ENCODE peak calls at places on chromosomes 13 and 19, in ten cellular contexts. Y is HCT116, Q is tibial nerve, N is IMR-90, X is breast epithelium, B is uterus, U is heart left ventricle, R is ovary, V is K562, J is gastrocnemius medialis. A is an unnamed sample.

GRCh38 chr19:53942001-53942786 is 20.5 kb upstream of the CACNG8 start:
- DNase-seq in Y (no peak), Q (no peak), N (no peak), X (no peak), B (no peak), U (no peak), R (no peak), V (peak; percentile 81), J (no peak), A (no peak)

GRCh38 chr19:17835182-17836006 is 12.4 kb downstream of the JAK3 start:
- DNase-seq in Y (no peak), Q (no peak), N (no peak), X (no peak), B (no peak), U (no peak), R (no peak), V (no peak), J (no peak), A (no peak)

GRCh38 chr13:112752211-112752610 is 62.4 kb downstream of the ATP11A start:
- DNase-seq in Y (no peak), Q (no peak), N (no peak), X (no peak), B (no peak), U (no peak), R (no peak), V (no peak), J (no peak), A (no peak)

GRCh38 chr13:113151745-113152707 is 6.4 kb upstream of the PROZ start:
- DNase-seq in Y (no peak), Q (no peak), N (peak; percentile 74), X (no peak), B (no peak), U (peak; percentile 48), R (peak; percentile 46), V (no peak), J (peak; percentile 26), A (no peak)

GRCh38 chr13:97233499-97233898 is 11.4 kb downstream of the MBNL2 start:
- DNase-seq in Y (no peak), Q (no peak), N (no peak), X (no peak), B (no peak), U (no peak), R (no peak), V (no peak), J (no peak), A (no peak)

GRCh38 chr19:3283886-3284657 is 59.6 kb downstream of the CELF5 start:
- DNase-seq in Y (no peak), Q (no peak), N (no peak), X (no peak), B (no peak), U (no peak), R (no peak), V (no peak), J (no peak), A (no peak)

GRCh38 chr13:32961724-32962123 is 54.5 kb upstream of the KL start:
- DNase-seq in Y (no peak), Q (no peak), N (no peak), X (no peak), B (no peak), U (no peak), R (no peak), V (no peak), J (no peak), A (no peak)

GRCh38 chr19:29540128-29540527 is 14.3 kb downstream of the VSTM2B start:
- DNase-seq in Y (no peak), Q (no peak), N (no peak), X (no peak), B (no peak), U (no peak), R (no peak), V (no peak), J (no peak), A (peak; percentile 14)

GRCh38 chr19:39413903-39414608 is 1.6 kb downstream of the PLEKHG2 start:
- DNase-seq in Y (no peak), Q (no peak), N (peak; percentile 28), X (no peak), B (peak; percentile 51), U (no peak), R (peak; percentile 59), V (peak; percentile 50), J (no peak), A (no peak)

GRCh38 chr19:43704002-43704705 is 11.7 kb upstream of the IRGC start:
- DNase-seq in Y (no peak), Q (no peak), N (no peak), X (no peak), B (no peak), U (no peak), R (no peak), V (no peak), J (no peak), A (no peak)

GRCh38 chr13:44220948-44221347 is 152.7 kb upstream of the SERP2 start:
- DNase-seq in Y (no peak), Q (peak; percentile 53), N (no peak), X (no peak), B (no peak), U (no peak), R (no peak), V (no peak), J (peak; percentile 18), A (no peak)

GRCh38 chr13:35697281-35697680 is 220.8 kb upstream of the MAB21L1 start:
- DNase-seq in Y (no peak), Q (no peak), N (no peak), X (no peak), B (no peak), U (no peak), R (no peak), V (no peak), J (no peak), A (no peak)

GRCh38 chr19:13004273-13004672 is 9.0 kb downstream of the NFIX start:
- DNase-seq in Y (no peak), Q (no peak), N (no peak), X (no peak), B (no peak), U (no peak), R (no peak), V (no peak), J (no peak), A (no peak)

GRCh38 chr19:13001502-13002388 is 6.5 kb downstream of the NFIX start:
- DNase-seq in Y (no peak), Q (peak; percentile 78), N (no peak), X (peak; percentile 80), B (peak; percentile 90), U (peak; percentile 86), R (peak; percentile 86), V (no peak), J (peak; percentile 69), A (peak; percentile 76)

GRCh38 chr19:13002970-13003540 is 7.8 kb downstream of the NFIX start:
- DNase-seq in Y (no peak), Q (peak; percentile 6), N (no peak), X (no peak), B (no peak), U (no peak), R (no peak), V (no peak), J (no peak), A (no peak)

GRCh38 chr19:13001166-13001501 is 5.9 kb downstream of the NFIX start:
- DNase-seq in Y (no peak), Q (peak; percentile 9), N (no peak), X (no peak), B (no peak), U (no peak), R (peak; percentile 49), V (no peak), J (no peak), A (no peak)

DNA sequence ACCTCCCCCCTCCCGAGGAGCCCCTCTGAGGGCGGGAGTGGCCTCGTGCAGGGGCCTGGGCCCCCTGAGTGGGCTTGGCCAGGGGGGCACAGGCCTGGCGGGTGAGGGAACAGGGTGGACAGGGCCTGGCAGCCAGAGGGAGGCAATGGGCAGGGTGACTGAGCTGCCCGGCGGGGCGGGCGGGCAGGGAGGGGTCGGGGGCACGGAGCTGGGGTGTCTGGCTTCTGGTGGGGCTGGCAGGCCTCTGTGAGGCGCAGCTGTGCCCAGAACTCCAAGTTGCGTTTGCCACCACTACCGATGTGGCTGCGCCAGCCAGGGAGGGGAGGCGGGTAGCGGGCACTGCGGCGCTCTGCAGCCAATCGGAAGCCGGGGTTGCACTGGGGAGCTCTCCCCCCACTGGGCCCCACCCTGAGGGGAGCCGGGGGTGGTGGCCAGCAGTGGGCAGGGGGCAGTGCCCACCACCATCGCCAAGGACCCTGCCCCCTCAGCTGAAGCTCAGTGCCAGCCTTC is 7.2 kb downstream of the NFIX start:
- DNase-seq in Y (no peak), Q (no peak), N (no peak), X (no peak), B (no peak), U (peak; percentile 79), R (no peak), V (no peak), J (peak; percentile 60), A (no peak)
- H3K4me1 ChIP-seq in Y (no peaks in the 10 kb centered on the region), Q (peaks cover 91% of the 10 kb centered on the region), N (peaks cover 15% of the 10 kb centered on the region), X (peaks cover 13% of the 10 kb centered on the region), B (no peaks in the 10 kb centered on the region), U (peaks cover 72% of the 10 kb centered on the region), R (peaks cover 34% of the 10 kb centered on the region), V (no peaks in the 10 kb centered on the region), J (peaks cover 86% of the 10 kb centered on the region), A (peaks cover 27% of the 10 kb centered on the region)

DNA sequence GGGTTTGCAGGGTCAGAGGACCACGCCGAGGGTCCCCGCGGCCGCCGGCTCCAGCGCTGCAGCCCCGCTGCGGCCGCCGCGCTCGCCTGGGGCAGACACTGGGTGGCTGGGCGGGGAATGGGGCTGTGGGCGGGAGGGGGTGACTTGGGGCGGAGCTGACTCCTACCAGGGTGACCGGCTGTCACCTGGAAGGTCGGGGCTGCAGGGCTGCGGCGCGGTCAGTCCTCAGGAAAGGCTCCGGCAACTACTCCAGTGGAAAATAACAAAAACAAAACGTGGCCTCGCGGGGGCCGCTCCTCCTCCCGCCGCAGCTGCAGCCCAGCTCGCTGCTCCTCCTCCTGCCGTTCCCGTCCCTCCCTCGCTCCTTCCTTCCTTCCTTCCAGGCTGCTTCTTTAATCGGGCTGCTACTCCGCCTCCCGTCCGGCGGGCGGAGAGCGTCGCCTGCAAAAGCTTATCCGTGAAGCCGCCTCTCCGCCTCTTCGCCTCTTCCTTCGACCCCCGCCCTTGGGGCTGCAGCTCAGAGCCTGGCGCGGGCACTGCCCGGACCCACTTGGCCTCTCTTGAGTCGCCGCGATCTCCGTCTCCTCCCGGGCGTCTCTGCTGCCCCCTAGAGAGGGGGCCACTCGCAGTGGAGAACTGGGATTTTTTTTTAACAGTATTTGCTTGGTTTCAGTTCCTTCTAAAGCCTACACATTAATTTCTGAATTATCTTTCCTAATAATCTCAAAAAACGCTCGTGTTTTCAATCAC is at the start of gene TBC1D4:
- DNase-seq in Y (peak; percentile 76), Q (peak; percentile 69), N (peak; percentile 82), X (peak; percentile 71), B (peak; percentile 79), U (peak; percentile 92), R (peak; percentile 89), V (peak; percentile 55), J (peak; percentile 87), A (peak; percentile 90)
- TF ChIP-seq POLR2A in Y (peak; percentile 20), Q (peak; percentile 26), N (peak; percentile 39), X (no peak), B (peak; percentile 32), U (peak; percentile 71), R (no peak), V (no peak), J (peak; percentile 84), A (peak; percentile 49)

GRCh38 chr19:12864143-12864542 is 17.1 kb downstream of the DNASE2 start:
- DNase-seq in Y (no peak), Q (no peak), N (no peak), X (no peak), B (no peak), U (no peak), R (no peak), V (no peak), J (no peak), A (no peak)
- H3K4me1 ChIP-seq in Y (peaks cover 6% of the 10 kb centered on the region), Q (peaks cover 11% of the 10 kb centered on the region), N (no peaks in the 10 kb centered on the region), X (no peaks in the 10 kb centered on the region), B (no peaks in the 10 kb centered on the region), U (peaks cover 5% of the 10 kb centered on the region), R (no peaks in the 10 kb centered on the region), V (peaks cover 8% of the 10 kb centered on the region), J (peaks cover 6% of the 10 kb centered on the region), A (no peaks in the 10 kb centered on the region)

GRCh38 chr13:40895715-40896184 is 106.3 kb downstream of the SLC25A15 start:
- DNase-seq in Y (peak; percentile 18), Q (no peak), N (no peak), X (no peak), B (no peak), U (no peak), R (no peak), V (no peak), J (no peak), A (no peak)
- TF ChIP-seq POLR2A in Y (no peak), Q (no peak), N (no peak), X (no peak), B (no peak), U (no peak), R (no peak), V (no peak), J (no peak), A (no peak)